ENCODE peak calls at places on chromosomes 5 and 9, in eight cellular contexts. W is esophagus squamous epithelium; X is breast epithelium; K is tibial artery; M is IMR-90; L is neural progenitor cell; U is GM06990; P is CD8-positive, alpha-beta T cell. R is an unnamed sample. For H3K36me3 and H3K27me3, the result is how much of the 10 kb centered on the place peaks cover.

GRCh38 chr5:136892026-136892425 is 526.7 kb upstream of the TRPC7 start:
- DNase-seq in W (no peak), X (no peak), K (no peak), M (no peak), L (peak), U (no peak), P (no peak), R (no peak)

GRCh38 chr5:65262094-65262493 is 219.6 kb downstream of the ADAMTS6 start:
- DNase-seq in W (no peak), X (no peak), K (no peak), M (no peak), L (no peak), U (no peak), P (no peak), R (no peak)

GRCh38 chr5:159156839-159157238 is 52.5 kb downstream of the RNF145 start:
- DNase-seq in W (no peak), X (no peak), K (no peak), M (peak), L (peak), U (no peak), P (peak), R (peak)

GRCh38 chr9:72477862-72478564 is 43.4 kb upstream of the TMC1 start:
- DNase-seq in W (no peak), X (no peak), K (no peak), M (peak), L (no peak), U (no peak), P (no peak), R (peak)

GRCh38 chr5:67190856-67191255 is 5.7 kb downstream of the CD180 start:
- DNase-seq in W (no peak), X (no peak), K (no peak), M (no peak), L (peak), U (no peak), P (no peak), R (no peak)

GRCh38 chr9:14811844-14812243 is 89.3 kb upstream of the CER1 start:
- DNase-seq in W (no peak), X (no peak), K (no peak), M (no peak), L (no peak), U (no peak), P (no peak), R (no peak)

GRCh38 chr5:151671979-151672378 is 14.7 kb downstream of the SPARC start:
- DNase-seq in W (no peak), X (no peak), K (peak), M (peak), L (no peak), U (no peak), P (no peak), R (no peak)

GRCh38 chr9:31347082-31347617 is 1037.3 kb upstream of the ACO1 start:
- DNase-seq in W (no peak), X (no peak), K (no peak), M (no peak), L (no peak), U (no peak), P (peak), R (no peak)

GRCh38 chr5:148848378-148849031 is 22.1 kb downstream of the ADRB2 start:
- DNase-seq in W (no peak), X (no peak), K (no peak), M (no peak), L (no peak), U (no peak), P (no peak), R (no peak)

GRCh38 chr9:8723195-8723594 is 923.6 kb upstream of the DMAC1 start:
- DNase-seq in W (no peak), X (no peak), K (no peak), M (no peak), L (no peak), U (no peak), P (no peak), R (no peak)

GRCh38 chr5:66864240-66864884 is 268.2 kb downstream of the MAST4 start:
- DNase-seq in W (no peak), X (no peak), K (no peak), M (peak), L (no peak), U (no peak), P (no peak), R (no peak)

GRCh38 chr9:90477535-90477934 is 165.1 kb downstream of the DIRAS2 start:
- DNase-seq in W (no peak), X (no peak), K (no peak), M (no peak), L (no peak), U (no peak), P (no peak), R (no peak)

GRCh38 chr5:122101636-122102285 is 23.7 kb upstream of the LOX start:
- DNase-seq in W (no peak), X (no peak), K (no peak), M (peak), L (peak), U (no peak), P (no peak), R (no peak)

GRCh38 chr9:74284596-74284995 is 212.5 kb upstream of the RORB start:
- DNase-seq in W (no peak), X (no peak), K (no peak), M (no peak), L (no peak), U (no peak), P (no peak), R (no peak)

GRCh38 chr9:128482186-128482585 is 22.3 kb upstream of the GLE1 start:
- DNase-seq in W (no peak), X (no peak), K (no peak), M (no peak), L (no peak), U (no peak), P (no peak), R (no peak)

GRCh38 chr9:84731696-84732095 is 62.2 kb downstream of the NTRK2 start:
- DNase-seq in W (no peak), X (no peak), K (no peak), M (no peak), L (no peak), U (no peak), P (no peak), R (no peak)

GRCh38 chr9:127224883-127225739 is 39.5 kb upstream of the GARNL3 start:
- DNase-seq in W (peak), X (peak), K (peak), M (peak), L (peak), U (peak), P (peak), R (peak)

GRCh38 chr9:127637322-127637847 is 25.3 kb downstream of the STXBP1 start:
- DNase-seq in W (no peak), X (no peak), K (no peak), M (peak), L (no peak), U (no peak), P (no peak), R (no peak)

GRCh38 chr9:20940447-20941176 is 90.8 kb downstream of the HACD4 start:
- DNase-seq in W (no peak), X (no peak), K (no peak), M (peak), L (no peak), U (no peak), P (no peak), R (no peak)

GRCh38 chr5:141783599-141784296 is 94.5 kb downstream of the PCDH1 start:
- DNase-seq in W (no peak), X (no peak), K (no peak), M (no peak), L (peak), U (no peak), P (no peak), R (peak)

GRCh38 chr9:131677445-131678180 is 62.3 kb downstream of the RAPGEF1 start:
- DNase-seq in W (no peak), X (no peak), K (no peak), M (peak), L (peak), U (peak), P (no peak), R (no peak)

GRCh38 chr9:16884952-16885513 is 14.6 kb upstream of the BNC2 start:
- DNase-seq in W (no peak), X (no peak), K (peak), M (peak), L (no peak), U (no peak), P (no peak), R (no peak)

GRCh38 chr5:6573651-6574101 is 59.2 kb downstream of the NSUN2 start:
- DNase-seq in W (no peak), X (no peak), K (no peak), M (no peak), L (peak), U (no peak), P (peak), R (peak)

GRCh38 chr5:145965804-145966203 is 29.4 kb downstream of the SH3RF2 start:
- DNase-seq in W (no peak), X (no peak), K (no peak), M (no peak), L (no peak), U (no peak), P (no peak), R (no peak)

GRCh38 chr5:10701567-10702039 is 59.4 kb downstream of the DAP start:
- DNase-seq in W (no peak), X (no peak), K (no peak), M (peak), L (peak), U (no peak), P (no peak), R (peak)

GRCh38 chr5:43073597-43074546 is 33.8 kb upstream of the ANXA2R start:
- DNase-seq in W (no peak), X (no peak), K (no peak), M (peak), L (peak), U (no peak), P (peak), R (peak)

GRCh38 chr5:56076486-56076885 is 81.7 kb upstream of the IL6ST start:
- DNase-seq in W (no peak), X (no peak), K (no peak), M (no peak), L (no peak), U (no peak), P (peak), R (no peak)

GRCh38 chr5:74085186-74085585 is 459.2 kb downstream of the ARHGEF28 start:
- DNase-seq in W (no peak), X (no peak), K (no peak), M (no peak), L (no peak), U (no peak), P (no peak), R (no peak)

GRCh38 chr5:171744882-171745281 is 40.7 kb upstream of the SMIM23 start:
- DNase-seq in W (no peak), X (no peak), K (no peak), M (no peak), L (no peak), U (no peak), P (no peak), R (no peak)

GRCh38 chr9:90458485-90458884 is 184.1 kb downstream of the DIRAS2 start:
- DNase-seq in W (no peak), X (no peak), K (no peak), M (no peak), L (peak), U (no peak), P (no peak), R (peak)

GRCh38 chr9:135080286-135081263 is 6.9 kb upstream of the OLFM1 start:
- DNase-seq in W (no peak), X (peak), K (no peak), M (no peak), L (no peak), U (no peak), P (no peak), R (no peak)

GRCh38 chr9:98801969-98802371 is 5.5 kb upstream of the GALNT12 start:
- DNase-seq in W (no peak), X (no peak), K (no peak), M (no peak), L (no peak), U (no peak), P (no peak), R (no peak)

GRCh38 chr5:154937186-154937717 is 759 bp downstream of the GEMIN5 start:
- DNase-seq in W (no peak), X (no peak), K (no peak), M (peak), L (peak), U (no peak), P (no peak), R (no peak)
- H3K4me3 ChIP-seq in W (peak), X (peak), K (peak), M (peak), L (peak), U (peak), P (peak), R (peak)

GRCh38 chr5:133957591-133957990 is 10.8 kb downstream of the C5orf15 start:
- DNase-seq in W (no peak), X (no peak), K (no peak), M (no peak), L (no peak), U (peak), P (no peak), R (no peak)
- H3K36me3 ChIP-seq in W (under half), X (under half), K (under half), M (under half), L (under half), U (under half), P (under half), R (under half)

DNA sequence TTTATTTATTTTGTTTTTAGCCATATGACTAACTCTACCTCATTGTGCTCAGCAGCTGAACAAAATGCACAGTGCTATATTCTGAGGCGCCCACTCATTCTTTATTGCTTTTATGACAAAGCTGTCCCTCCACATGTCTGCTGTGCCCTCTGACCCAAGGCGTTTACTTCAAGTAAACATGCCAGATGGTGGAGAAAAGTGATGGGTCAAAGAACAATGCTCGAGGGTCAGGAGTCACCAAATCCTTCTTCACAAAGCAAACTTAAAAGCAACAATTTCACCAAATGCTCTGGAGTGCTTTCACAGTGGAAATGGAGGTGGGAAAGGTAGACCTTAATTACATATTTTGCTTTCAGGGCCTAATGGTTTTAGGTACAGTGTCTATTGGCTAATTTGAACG is 215.3 kb upstream of the ELAVL2 start:
- DNase-seq in W (no peak), X (no peak), K (no peak), M (no peak), L (peak), U (no peak), P (no peak), R (no peak)
- H3K27me3 ChIP-seq in W (under half), X (under half), K (under half), M (under half), L (under half), U (under half), P (under half), R (under half)

GRCh38 chr9:129944501-129945116 is 98.4 kb downstream of the FNBP1 start:
- DNase-seq in W (no peak), X (no peak), K (no peak), M (no peak), L (no peak), U (no peak), P (peak), R (no peak)
- H3K4me3 ChIP-seq in W (no peak), X (no peak), K (no peak), M (no peak), L (no peak), U (no peak), P (no peak), R (no peak)

GRCh38 chr9:87708989-87709706 is 16.8 kb upstream of the CTSL start:
- DNase-seq in W (no peak), X (no peak), K (no peak), M (no peak), L (no peak), U (no peak), P (no peak), R (no peak)

GRCh38 chr9:87704342-87704741 is 21.6 kb upstream of the CTSL start:
- DNase-seq in W (no peak), X (no peak), K (no peak), M (no peak), L (no peak), U (no peak), P (no peak), R (no peak)

GRCh38 chr9:87707805-87708500 is 18.0 kb upstream of the CTSL start:
- DNase-seq in W (no peak), X (no peak), K (no peak), M (peak), L (no peak), U (no peak), P (no peak), R (no peak)

GRCh38 chr9:87703636-87704276 is 22.2 kb upstream of the CTSL start:
- DNase-seq in W (no peak), X (no peak), K (no peak), M (no peak), L (no peak), U (no peak), P (no peak), R (no peak)

GRCh38 chr9:87706066-87706739 is 19.7 kb upstream of the CTSL start:
- DNase-seq in W (no peak), X (no peak), K (no peak), M (no peak), L (no peak), U (no peak), P (no peak), R (no peak)
- H3K36me3 ChIP-seq in W (under half), X (under half), K (under half), M (under half), L (under half), U (under half), P (under half), R (under half)

GRCh38 chr5:176809544-176810083 is 745 bp upstream of the UNC5A start:
- DNase-seq in W (no peak), X (no peak), K (no peak), M (no peak), L (peak), U (no peak), P (no peak), R (no peak)

GRCh38 chr5:176802116-176802784 is 8.1 kb upstream of the UNC5A start:
- DNase-seq in W (no peak), X (no peak), K (no peak), M (no peak), L (no peak), U (no peak), P (no peak), R (no peak)

GRCh38 chr5:176803943-176804498 is 6.3 kb upstream of the UNC5A start:
- DNase-seq in W (no peak), X (no peak), K (no peak), M (peak), L (peak), U (no peak), P (no peak), R (peak)

GRCh38 chr5:176803027-176803942 is 7.1 kb upstream of the UNC5A start:
- DNase-seq in W (no peak), X (no peak), K (no peak), M (no peak), L (no peak), U (no peak), P (no peak), R (peak)

GRCh38 chr5:176806137-176806536 is 4.2 kb upstream of the UNC5A start:
- DNase-seq in W (no peak), X (no peak), K (no peak), M (peak), L (peak), U (no peak), P (no peak), R (peak)
- H3K27me3 ChIP-seq in W (under half), X (under half), K (half or more), M (under half), L (half or more), U (under half), P (under half), R (under half)

GRCh38 chr9:13570521-13570974 is 291.1 kb upstream of the MPDZ start:
- DNase-seq in W (no peak), X (no peak), K (no peak), M (no peak), L (no peak), U (no peak), P (no peak), R (no peak)

GRCh38 chr9:13569706-13570423 is 290.4 kb upstream of the MPDZ start:
- DNase-seq in W (no peak), X (no peak), K (no peak), M (no peak), L (no peak), U (no peak), P (no peak), R (no peak)

GRCh38 chr9:13567833-13568232 is 288.3 kb upstream of the MPDZ start:
- DNase-seq in W (no peak), X (no peak), K (no peak), M (no peak), L (no peak), U (no peak), P (no peak), R (no peak)

GRCh38 chr9:13568851-13569618 is 289.5 kb upstream of the MPDZ start:
- DNase-seq in W (no peak), X (no peak), K (no peak), M (no peak), L (peak), U (no peak), P (no peak), R (no peak)

GRCh38 chr9:13568446-13568845 is 289.0 kb upstream of the MPDZ start:
- DNase-seq in W (no peak), X (no peak), K (no peak), M (no peak), L (no peak), U (no peak), P (no peak), R (no peak)
- H3K4me3 ChIP-seq in W (peak), X (peak), K (peak), M (peak), L (peak), U (no peak), P (no peak), R (peak)

GRCh38 chr5:134818776-134819175 is 27.0 kb upstream of the C5orf24 start:
- DNase-seq in W (no peak), X (no peak), K (no peak), M (no peak), L (no peak), U (no peak), P (no peak), R (no peak)

GRCh38 chr5:134813407-134813806 is 32.4 kb upstream of the C5orf24 start:
- DNase-seq in W (no peak), X (no peak), K (no peak), M (no peak), L (no peak), U (peak), P (no peak), R (no peak)

GRCh38 chr5:134819404-134819963 is 26.3 kb upstream of the C5orf24 start:
- DNase-seq in W (no peak), X (no peak), K (no peak), M (no peak), L (no peak), U (no peak), P (no peak), R (no peak)

GRCh38 chr5:134817006-134817405 is 28.8 kb upstream of the C5orf24 start:
- DNase-seq in W (no peak), X (no peak), K (no peak), M (no peak), L (no peak), U (no peak), P (no peak), R (no peak)

DNA sequence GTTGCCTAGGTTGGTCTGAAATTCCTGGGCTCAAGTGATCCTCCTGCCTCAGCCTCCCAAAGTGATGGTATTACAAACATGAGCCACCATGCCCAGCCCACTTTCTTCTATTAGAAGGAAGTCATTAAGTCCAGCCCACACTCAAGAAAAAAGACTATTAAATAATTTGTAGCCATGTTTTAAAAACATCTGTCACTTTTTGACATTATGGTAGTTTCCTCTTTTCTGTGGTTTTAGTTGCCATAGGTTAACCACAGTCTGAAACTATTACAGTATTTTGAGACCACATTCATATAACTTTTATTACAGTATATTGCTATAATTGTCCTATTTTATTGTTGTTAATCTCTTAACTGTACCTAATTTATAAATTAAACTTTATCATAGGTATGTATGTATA is 31.9 kb upstream of the C5orf24 start:
- DNase-seq in W (no peak), X (no peak), K (no peak), M (no peak), L (no peak), U (peak), P (no peak), R (no peak)
- H3K36me3 ChIP-seq in W (under half), X (under half), K (half or more), M (under half), L (under half), U (under half), P (under half), R (under half)